ENCODE peak calls at places on chromosomes 7 and 10, in seven cellular contexts. G is HT1080, F is mucosa of descending colon, R is LoVo, B is IMR-90, Z is HCEC 1CT, Y is NCI-H524. D is an unnamed sample.

GRCh38 chr7:136018104-136018503 is 40.9 kb upstream of the MTPN start:
- DNase-seq in G (peak; percentile 38), F (no peak), R (no peak), B (peak; percentile 16), Z (peak; percentile 29), Y (no peak), D (no peak)

GRCh38 chr10:125811251-125811650 is 11.8 kb downstream of the UROS start:
- DNase-seq in G (no peak), F (no peak), R (no peak), B (no peak), Z (no peak), Y (no peak), D (no peak)

GRCh38 chr10:116765549-116766162 is 23.3 kb upstream of the HSPA12A start:
- DNase-seq in G (no peak), F (peak; percentile 51), R (peak; percentile 23), B (no peak), Z (no peak), Y (no peak), D (peak; percentile 52)

GRCh38 chr7:100837099-100837836 is 9.9 kb upstream of the EPHB4 start:
- DNase-seq in G (peak; percentile 92), F (peak; percentile 92), R (peak; percentile 96), B (peak; percentile 90), Z (peak; percentile 95), Y (peak; percentile 56), D (peak; percentile 80)

GRCh38 chr7:67484244-67484751 is 487.7 kb downstream of the TYW1 start:
- DNase-seq in G (peak; percentile 42), F (no peak), R (peak; percentile 69), B (peak; percentile 56), Z (peak; percentile 29), Y (peak; percentile 64), D (peak; percentile 57)

GRCh38 chr10:44925224-44925623 is 14.1 kb downstream of the TMEM72 start:
- DNase-seq in G (peak; percentile 35), F (no peak), R (no peak), B (peak; percentile 6), Z (no peak), Y (no peak), D (no peak)

GRCh38 chr7:27189560-27190283 is 4.7 kb upstream of the HOXA11 start:
- DNase-seq in G (no peak), F (peak; percentile 61), R (no peak), B (no peak), Z (no peak), Y (peak; percentile 80), D (no peak)

GRCh38 chr10:63583909-63584747 is 62.9 kb downstream of the REEP3 start:
- DNase-seq in G (no peak), F (no peak), R (no peak), B (no peak), Z (no peak), Y (no peak), D (no peak)

GRCh38 chr10:125127110-125127509 is 33.3 kb downstream of the CTBP2 start:
- DNase-seq in G (no peak), F (no peak), R (no peak), B (no peak), Z (no peak), Y (no peak), D (no peak)

GRCh38 chr7:140673063-140673769 is 471 bp downstream of the ADCK2 start:
- DNase-seq in G (no peak), F (peak; percentile 86), R (peak; percentile 75), B (no peak), Z (no peak), Y (no peak), D (peak; percentile 64)

GRCh38 chr10:71809628-71810027 is 36.3 kb upstream of the VSIR start:
- DNase-seq in G (no peak), F (no peak), R (no peak), B (no peak), Z (no peak), Y (no peak), D (no peak)

GRCh38 chr7:51226916-51227535 is 89.6 kb downstream of the COBL start:
- DNase-seq in G (no peak), F (no peak), R (no peak), B (no peak), Z (no peak), Y (no peak), D (no peak)

GRCh38 chr10:48695636-48696534 is 11.2 kb downstream of the WDFY4 start:
- DNase-seq in G (no peak), F (no peak), R (no peak), B (no peak), Z (no peak), Y (no peak), D (no peak)

GRCh38 chr10:90372442-90372841 is 485.4 kb downstream of the HTR7 start:
- DNase-seq in G (no peak), F (no peak), R (no peak), B (no peak), Z (no peak), Y (no peak), D (no peak)

GRCh38 chr10:60820093-60820769 is 42.0 kb downstream of the CDK1 start:
- DNase-seq in G (no peak), F (no peak), R (no peak), B (peak; percentile 51), Z (peak; percentile 30), Y (no peak), D (no peak)

GRCh38 chr7:12154119-12154518 is 57.0 kb upstream of the TMEM106B start:
- DNase-seq in G (no peak), F (no peak), R (no peak), B (no peak), Z (no peak), Y (no peak), D (no peak)

GRCh38 chr10:122498521-122498920 is 37.2 kb downstream of the HTRA1 start:
- DNase-seq in G (no peak), F (no peak), R (no peak), B (no peak), Z (no peak), Y (no peak), D (no peak)

GRCh38 chr7:100148559-100149328 is at the start of gene LAMTOR4:
- DNase-seq in G (peak; percentile 99), F (peak; percentile 98), R (peak; percentile 100), B (peak; percentile 99), Z (peak; percentile 99), Y (peak; percentile 97), D (peak; percentile 99)

GRCh38 chr7:55574062-55574717 is 1.9 kb upstream of the VOPP1 start:
- DNase-seq in G (peak; percentile 55), F (no peak), R (no peak), B (peak; percentile 28), Z (no peak), Y (no peak), D (peak; percentile 41)

GRCh38 chr10:128000660-128001059 is 93.8 kb downstream of the PTPRE start:
- DNase-seq in G (peak; percentile 75), F (no peak), R (no peak), B (no peak), Z (no peak), Y (no peak), D (no peak)

GRCh38 chr10:48533951-48534720 is 70.7 kb downstream of the ARHGAP22 start:
- DNase-seq in G (no peak), F (no peak), R (no peak), B (no peak), Z (no peak), Y (no peak), D (no peak)

GRCh38 chr10:71339796-71340589 is 20.9 kb downstream of the SLC29A3 start:
- DNase-seq in G (peak; percentile 58), F (no peak), R (peak; percentile 76), B (no peak), Z (no peak), Y (no peak), D (peak; percentile 53)

GRCh38 chr10:67935223-67935622 is 50.8 kb downstream of the SIRT1 start:
- DNase-seq in G (no peak), F (no peak), R (no peak), B (no peak), Z (no peak), Y (no peak), D (no peak)

GRCh38 chr7:91183408-91183807 is 80.8 kb upstream of the FZD1 start:
- DNase-seq in G (no peak), F (no peak), R (no peak), B (no peak), Z (no peak), Y (no peak), D (no peak)

GRCh38 chr7:108459922-108460551 is 3.8 kb upstream of the NRCAM start:
- DNase-seq in G (peak; percentile 53), F (no peak), R (no peak), B (no peak), Z (peak; percentile 29), Y (peak; percentile 19), D (peak; percentile 51)

GRCh38 chr7:35570926-35571325 is 124.0 kb downstream of the HERPUD2 start:
- DNase-seq in G (no peak), F (no peak), R (no peak), B (no peak), Z (no peak), Y (no peak), D (no peak)

D was measured in Caki2.